ENCODE peak calls at places on chromosomes 3 and 15, in eight cellular contexts. R is adrenal gland, H is neural crest cell, V is MM.1S, I is MCF 10A, A is heart left ventricle, T is ovary, F is kidney. C is an unnamed sample.

GRCh38 chr3:50205719-50206276 is 727 bp downstream of the SLC38A3 start:
- DNase-seq in A (peak; percentile 68), I (no peak), F (no peak), H (no peak), T (no peak), R (no peak), V (no peak), C (no peak)

GRCh38 chr3:150168694-150169093 is 198.0 kb upstream of the PFN2 start:
- DNase-seq in F (no peak), I (no peak), R (peak; percentile 78), H (no peak), T (peak; percentile 26), A (peak; percentile 78), V (no peak), C (no peak)

GRCh38 chr3:177150970-177151627 is 46.2 kb downstream of the TBL1XR1 start:
- DNase-seq in V (no peak), I (peak; percentile 84), R (no peak), F (no peak), A (no peak), H (no peak), T (no peak), C (no peak)

GRCh38 chr3:39164414-39164813 is 11.0 kb upstream of the CSRNP1 start:
- DNase-seq in V (no peak), A (no peak), T (no peak), F (no peak), I (no peak), H (no peak), R (no peak), C (no peak)

GRCh38 chr3:37171144-37171543 is 3.2 kb downstream of the LRRFIP2 start:
- DNase-seq in H (no peak), I (no peak), R (no peak), F (no peak), V (no peak), A (peak; percentile 74), T (no peak), C (no peak)

GRCh38 chr3:41362638-41363559 is 163.6 kb downstream of the CTNNB1 start:
- DNase-seq in I (no peak), F (no peak), V (no peak), R (no peak), T (no peak), A (peak; percentile 28), H (peak; percentile 34), C (no peak)

GRCh38 chr3:115834068-115834467 is 210.8 kb downstream of the GAP43 start:
- DNase-seq in V (no peak), F (no peak), H (no peak), R (no peak), T (no peak), A (no peak), I (no peak), C (no peak)

GRCh38 chr15:73867956-73868355 is 5.4 kb upstream of the TBC1D21 start:
- DNase-seq in T (peak; percentile 46), I (no peak), A (no peak), F (no peak), V (no peak), R (no peak), H (no peak), C (no peak)

GRCh38 chr3:148718982-148719862 is 21.5 kb downstream of the AGTR1 start:
- DNase-seq in H (no peak), R (no peak), T (no peak), F (no peak), V (no peak), A (no peak), I (peak; percentile 12), C (no peak)

GRCh38 chr3:179562467-179563297 is at the start of gene ACTL6A:
- DNase-seq in V (peak; percentile 100), F (peak; percentile 100), H (peak; percentile 99), R (peak; percentile 100), A (peak; percentile 100), I (peak; percentile 100), T (peak; percentile 100), C (peak; percentile 98)

GRCh38 chr3:179565496-179565895 is 2.8 kb downstream of the ACTL6A start:
- DNase-seq in I (no peak), H (no peak), A (no peak), R (no peak), T (no peak), F (no peak), V (no peak), C (peak; percentile 40)

GRCh38 chr3:179560791-179561190 is 1.9 kb upstream of the ACTL6A start:
- DNase-seq in F (no peak), R (no peak), H (no peak), T (no peak), A (no peak), I (no peak), V (no peak), C (no peak)

GRCh38 chr3:179558742-179559364 is 3.9 kb upstream of the ACTL6A start:
- DNase-seq in T (peak; percentile 48), R (peak; percentile 74), V (peak; percentile 87), I (peak; percentile 76), F (no peak), H (peak; percentile 58), A (peak; percentile 59), C (peak; percentile 53)

DNA sequence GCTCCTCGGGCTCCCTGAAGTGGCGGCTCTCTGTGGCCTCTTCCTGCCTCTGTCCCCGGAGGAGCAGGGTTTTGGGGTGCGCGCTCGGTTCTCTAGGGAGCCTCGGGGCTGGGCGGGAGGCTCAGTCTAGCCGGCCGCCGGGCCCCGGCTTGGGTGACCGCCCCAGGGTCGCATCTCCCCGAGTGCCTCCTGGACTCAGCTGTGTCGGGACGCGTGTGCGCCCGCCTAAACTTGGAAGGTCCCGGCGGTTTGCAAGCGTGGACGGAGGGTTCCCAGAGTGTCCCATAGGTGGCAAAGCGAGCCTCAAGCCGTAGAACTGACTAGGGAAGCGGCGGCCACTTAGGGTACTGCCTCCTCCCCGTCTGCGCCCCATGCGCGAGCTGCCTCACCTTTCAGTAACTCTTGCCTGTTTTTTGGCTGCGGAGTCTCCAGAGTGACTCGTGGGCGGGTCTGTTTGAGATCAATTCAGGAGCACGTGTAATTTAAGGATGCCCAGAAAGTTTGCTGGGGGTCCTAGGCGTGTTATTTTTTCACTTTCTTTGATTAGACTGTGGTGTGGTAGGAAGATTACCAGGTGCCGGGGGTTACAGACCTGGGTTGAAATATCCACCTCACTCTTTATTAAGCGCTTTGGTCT is 690 bp downstream of the ACTL6A start:
- DNase-seq in H (peak; percentile 51), V (peak; percentile 89), F (peak; percentile 88), A (peak; percentile 71), I (peak; percentile 84), T (peak; percentile 57), R (peak; percentile 75), C (peak; percentile 71)
- TF ChIP-seq CTCF in H (peak; percentile 65), V (peak; percentile 61), F (no peak), A (peak; percentile 35), I (peak; percentile 37), T (no peak), R (peak; percentile 56), C (no peak)

GRCh38 chr15:68277605-68278344 is at the start of gene FEM1B:
- DNase-seq in I (peak; percentile 92), V (peak; percentile 90), H (peak; percentile 75), F (peak; percentile 97), T (peak; percentile 91), A (peak; percentile 93), R (peak; percentile 92), C (peak; percentile 93)

GRCh38 chr15:68279779-68280745 is 2.5 kb downstream of the FEM1B start:
- DNase-seq in A (no peak), T (no peak), R (no peak), F (no peak), I (peak; percentile 42), V (no peak), H (no peak), C (no peak)

GRCh38 chr15:68279218-68279533 is 1.6 kb downstream of the FEM1B start:
- DNase-seq in H (no peak), T (no peak), I (no peak), V (no peak), R (no peak), F (no peak), A (no peak), C (no peak)

GRCh38 chr15:68277131-68277604 is 377 bp upstream of the FEM1B start:
- DNase-seq in F (no peak), A (peak; percentile 59), V (no peak), H (no peak), T (no peak), R (no peak), I (no peak), C (no peak)

GRCh38 chr15:68278345-68279217 is 1.0 kb downstream of the FEM1B start:
- DNase-seq in T (no peak), F (no peak), I (peak; percentile 28), H (peak; percentile 65), A (no peak), R (peak; percentile 72), V (peak; percentile 56), C (no peak)
- TF ChIP-seq CTCF in T (no peak), F (peak; percentile 31), I (peak; percentile 30), H (peak; percentile 60), A (peak; percentile 28), R (no peak), V (peak; percentile 46), C (peak; percentile 20)

DNA sequence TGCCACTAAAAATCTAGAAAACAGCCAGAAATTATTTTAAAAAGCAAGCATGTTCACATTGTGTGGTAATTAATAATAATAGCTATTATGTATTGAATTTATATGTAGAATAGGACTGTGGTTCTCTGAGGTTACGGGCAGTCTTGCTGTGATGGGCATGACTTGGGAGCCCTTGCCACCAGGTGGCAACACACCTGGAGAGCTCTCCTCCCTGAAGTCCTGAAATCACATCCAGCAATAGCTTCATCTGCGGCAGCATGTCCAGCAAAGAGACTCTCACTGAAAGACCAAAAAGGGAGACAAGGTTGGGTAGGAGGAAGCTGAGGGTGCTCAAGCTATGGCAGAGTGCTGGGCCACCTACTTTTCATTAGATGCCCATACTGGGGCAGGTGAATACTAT is 206.8 kb upstream of the IL12A start:
- DNase-seq in V (no peak), R (no peak), I (no peak), T (no peak), F (no peak), A (no peak), H (no peak), C (no peak)
- TF ChIP-seq CTCF in V (peak; percentile 35), R (no peak), I (no peak), T (no peak), F (peak; percentile 15), A (no peak), H (no peak), C (no peak)

DNA sequence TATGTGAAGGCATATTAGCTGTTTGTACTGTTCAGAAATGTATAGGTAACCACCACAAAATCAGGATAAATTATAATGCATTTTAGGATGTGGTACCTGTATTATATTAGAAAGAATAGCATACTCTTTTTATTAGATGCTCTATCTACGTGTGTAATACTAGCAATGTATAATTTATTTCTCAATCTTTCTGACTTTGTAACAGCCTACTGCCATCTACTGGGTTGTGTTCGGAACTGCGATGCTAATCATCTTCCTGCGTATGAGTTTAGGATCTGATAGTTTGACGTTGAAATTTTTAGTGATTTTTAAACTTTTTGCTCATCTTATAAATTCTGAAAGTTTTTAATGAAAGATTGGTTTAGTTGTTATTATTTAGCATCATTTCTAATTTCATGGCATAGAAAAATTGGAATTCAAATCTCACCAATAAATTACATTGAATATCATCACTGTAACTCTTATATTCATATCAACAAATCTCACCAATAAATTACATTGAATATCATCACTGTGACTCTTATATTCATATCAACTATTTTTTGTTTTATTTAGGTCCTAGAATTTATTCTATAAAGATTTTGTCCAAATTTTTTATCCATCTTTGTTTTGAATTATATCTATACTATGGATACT is 322.7 kb upstream of the ZNF717 start:
- DNase-seq in A (no peak), R (no peak), I (peak; percentile 48), V (peak; percentile 40), F (no peak), T (no peak), H (no peak), C (peak; percentile 5)
- TF ChIP-seq CTCF in A (peak; percentile 57), R (peak; percentile 33), I (peak; percentile 82), V (peak; percentile 76), F (peak; percentile 27), T (no peak), H (peak; percentile 90), C (peak; percentile 40)